ENCODE peak calls at places on chromosomes 4 and X, in eight cellular contexts. J is fibroblast of mammary gland, B is K562, Q is dorsolateral prefrontal cortex, E is mucosa of descending colon, Z is MM.1S, W is MCF 10A, N is kidney epithelial cell. V is an unnamed sample.
A peak's percentile ranks its signal among the peaks of the same experiment; 100 is the strongest.

GRCh38 chr4:142846105-142846728 is at the start of gene INPP4B:
- DNase-seq in Q (peak; percentile 30), J (peak; percentile 49), B (no peak), N (peak; percentile 14), E (peak; percentile 62), W (peak; percentile 39), Z (peak; percentile 71), V (peak; percentile 75)

GRCh38 chr4:7044415-7044930 is 1.3 kb downstream of the TADA2B start:
- DNase-seq in Z (no peak), W (no peak), E (peak; percentile 26), B (no peak), J (peak; percentile 12), Q (no peak), N (no peak), V (no peak)

GRCh38 chr4:3790006-3790561 is 23.9 kb downstream of the ADRA2C start:
- DNase-seq in J (no peak), Q (no peak), W (no peak), N (no peak), B (no peak), E (no peak), Z (no peak), V (no peak)

GRCh38 chr4:81255524-81255923 is 40.5 kb upstream of the PRKG2 start:
- DNase-seq in J (peak; percentile 94), W (peak; percentile 47), B (no peak), Q (no peak), E (no peak), Z (no peak), N (peak; percentile 25), V (peak; percentile 87)

GRCh38 chrX:129652565-129653169 is 2.1 kb downstream of the APLN start:
- DNase-seq in N (no peak), J (no peak), B (no peak), Q (no peak), W (no peak), E (no peak), Z (no peak), V (no peak)

GRCh38 chrX:19684265-19684664 is 169.0 kb upstream of the MAP3K15 start:
- DNase-seq in W (no peak), E (no peak), J (peak; percentile 33), Z (no peak), B (no peak), Q (no peak), N (no peak), V (no peak)

GRCh38 chr4:98745372-98745771 is 87.0 kb upstream of the TSPAN5 start:
- DNase-seq in B (peak; percentile 29), Q (peak; percentile 16), N (no peak), E (no peak), J (peak; percentile 47), Z (no peak), W (peak; percentile 59), V (peak; percentile 33)

GRCh38 chr4:63717384-63717783 is 691.9 kb downstream of the TECRL start:
- DNase-seq in N (peak; percentile 5), E (no peak), W (peak; percentile 48), J (no peak), B (no peak), Z (peak; percentile 35), Q (no peak), V (no peak)

GRCh38 chr4:146329042-146329716 is 114.8 kb downstream of the REELD1 start:
- DNase-seq in Q (no peak), E (no peak), B (no peak), W (peak; percentile 62), N (peak; percentile 34), Z (no peak), J (peak; percentile 80), V (peak; percentile 75)

GRCh38 chrX:39716802-39717540 is 380.8 kb downstream of the BCOR start:
- DNase-seq in N (no peak), B (no peak), E (no peak), Z (no peak), W (no peak), J (no peak), Q (no peak), V (no peak)

GRCh38 chr4:90093526-90093925 is 33.7 kb upstream of the CCSER1 start:
- DNase-seq in Q (no peak), Z (no peak), W (no peak), B (no peak), E (no peak), J (no peak), N (no peak), V (no peak)

GRCh38 chrX:54934058-54934457 is 13.4 kb downstream of the TRO start:
- DNase-seq in J (no peak), Q (no peak), B (no peak), N (no peak), W (no peak), Z (no peak), E (no peak), V (no peak)

GRCh38 chr4:139550724-139551429 is 5.1 kb downstream of the SETD7 start:
- DNase-seq in N (no peak), Z (no peak), W (no peak), Q (no peak), B (no peak), E (no peak), J (peak; percentile 37), V (no peak)

GRCh38 chr4:52823478-52824092 is 38.5 kb upstream of the RASL11B start:
- DNase-seq in N (peak; percentile 70), E (no peak), B (no peak), J (peak; percentile 92), W (peak; percentile 85), Q (no peak), Z (no peak), V (no peak)

GRCh38 chrX:100615015-100615414 is 21.6 kb downstream of the TSPAN6 start:
- DNase-seq in J (peak; percentile 75), B (peak; percentile 7), W (peak; percentile 59), Q (no peak), Z (peak; percentile 85), E (no peak), N (no peak), V (peak; percentile 28)

GRCh38 chr4:8439914-8440490 is 521 bp downstream of the ACOX3 start:
- DNase-seq in Q (no peak), W (no peak), Z (no peak), N (no peak), J (no peak), E (no peak), B (peak; percentile 24), V (no peak)

GRCh38 chr4:149961876-149962597 is 116.2 kb upstream of the DCLK2 start:
- DNase-seq in N (peak; percentile 19), E (no peak), Q (no peak), J (peak; percentile 76), Z (no peak), B (no peak), W (peak; percentile 52), V (peak; percentile 46)

GRCh38 chr4:1644906-1645657 is 39.0 kb downstream of the FAM53A start:
- DNase-seq in B (no peak), W (peak; percentile 20), E (no peak), Z (no peak), N (peak; percentile 16), J (peak; percentile 5), Q (peak; percentile 80), V (peak; percentile 66)

GRCh38 chrX:40933132-40934078 is 151.8 kb upstream of the USP9X start:
- DNase-seq in Q (no peak), J (peak; percentile 72), Z (no peak), B (peak; percentile 68), E (no peak), W (no peak), N (no peak), V (peak; percentile 70)

GRCh38 chr4:107261241-107261874 is 225.2 kb upstream of the DKK2 start:
- DNase-seq in N (no peak), W (peak; percentile 35), E (no peak), Q (no peak), Z (no peak), J (no peak), B (no peak), V (no peak)

GRCh38 chrX:26295425-26295824 is 79.5 kb downstream of the MAGEB5 start:
- DNase-seq in B (no peak), J (no peak), W (no peak), N (no peak), E (no peak), Z (no peak), Q (no peak), V (no peak)

GRCh38 chr4:176238157-176238608 is 30.8 kb downstream of the ASB5 start:
- DNase-seq in Q (no peak), E (no peak), W (peak; percentile 13), J (peak; percentile 82), B (no peak), Z (no peak), N (no peak), V (peak; percentile 77)

DNA sequence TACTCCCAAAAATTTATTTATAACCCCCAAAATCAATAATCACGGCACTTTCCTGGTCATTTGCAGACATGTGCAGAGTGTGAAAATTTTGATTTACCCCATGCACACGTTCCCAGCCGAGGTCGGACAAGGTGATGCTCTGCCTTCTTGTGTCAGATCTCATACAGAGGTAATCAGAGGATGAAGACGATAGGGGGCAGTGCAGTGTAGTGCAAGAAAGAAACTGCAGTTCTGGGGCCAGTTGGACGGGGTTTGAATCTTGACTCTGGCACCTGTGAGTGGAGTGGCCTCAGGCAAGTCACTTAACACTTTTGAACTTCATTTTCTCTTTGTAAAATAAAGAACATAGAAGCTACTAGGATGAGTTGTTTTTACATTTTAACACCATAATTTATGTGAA is 88.4 kb downstream of the FRMPD3 start:
- DNase-seq in Q (no peak), W (peak; percentile 64), Z (peak; percentile 20), N (no peak), B (peak; percentile 43), E (no peak), J (peak; percentile 62), V (peak; percentile 12)
- TF ChIP-seq CTCF in Q (peak; percentile 34), W (peak; percentile 50), Z (peak; percentile 50), N (peak; percentile 55), B (peak; percentile 64), E (no peak), J (peak; percentile 61), V (peak; percentile 43)

GRCh38 chr4:161364681-161365080 is 799.1 kb downstream of the FSTL5 start:
- DNase-seq in N (no peak), E (no peak), J (no peak), Q (no peak), W (no peak), B (no peak), Z (no peak), V (no peak)
- TF ChIP-seq CTCF in N (no peak), E (no peak), J (no peak), Q (no peak), W (no peak), B (no peak), Z (no peak), V (no peak)

DNA sequence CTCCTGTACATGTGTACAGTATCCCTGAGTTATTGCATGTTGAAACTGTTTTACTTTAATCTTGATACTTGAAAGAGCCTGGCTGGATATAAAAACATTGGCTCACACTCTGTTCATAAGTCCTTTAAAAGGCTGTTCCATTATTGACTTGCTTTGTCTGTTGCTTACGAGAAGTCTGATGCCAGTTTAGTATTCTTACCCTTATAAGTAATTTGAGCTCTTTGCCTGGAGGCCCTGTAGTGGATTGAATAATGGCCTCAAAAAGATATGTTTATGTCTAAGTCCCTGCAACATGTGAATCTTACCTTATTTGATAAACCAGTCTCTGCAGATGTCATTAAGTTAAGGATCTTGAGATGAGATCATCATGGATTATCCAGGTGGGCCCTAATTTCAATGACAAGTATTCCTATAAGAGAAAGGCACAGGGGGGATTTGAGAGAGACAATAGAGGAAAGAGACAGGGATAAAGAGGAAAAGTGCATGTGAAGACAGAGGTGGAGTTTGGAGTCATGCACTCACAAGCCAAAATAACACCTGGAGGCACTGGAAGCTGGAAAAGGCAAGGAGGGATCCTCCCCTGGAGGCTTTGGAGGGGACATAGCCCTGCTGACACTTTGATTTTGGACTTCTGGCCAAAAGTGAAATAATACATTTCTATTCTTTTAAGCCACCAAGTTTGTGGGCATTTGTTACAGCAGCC is 98.1 kb downstream of the IRF2 start:
- DNase-seq in N (no peak), J (no peak), E (no peak), Z (no peak), Q (no peak), W (no peak), B (no peak), V (peak; percentile 42)
- TF ChIP-seq CTCF in N (no peak), J (no peak), E (no peak), Z (no peak), Q (no peak), W (no peak), B (no peak), V (no peak)

GRCh38 chr4:75490155-75490554 is 24.0 kb downstream of the RCHY1 start:
- DNase-seq in J (peak; percentile 56), B (no peak), W (peak; percentile 29), Q (no peak), N (no peak), E (no peak), Z (peak; percentile 50), V (peak; percentile 20)
- TF ChIP-seq CTCF in J (peak; percentile 31), B (peak; percentile 44), W (peak; percentile 16), Q (peak; percentile 43), N (peak; percentile 35), E (no peak), Z (peak; percentile 20), V (peak; percentile 16)

V was measured in foreskin fibroblast.